ENCODE peak calls at places on chromosomes 16 and 17, in six cellular contexts. One of them, this sample, is unnamed.

GRCh38 chr17:18285296-18285695 is 24.8 kb downstream of the MIEF2 start:
- DNase-seq in H54: no peak
- DNase-seq in activated CD4-positive, alpha-beta T cell treated with anti-CD3 and anti-CD28 coated beads for 24 hours: no peak
- DNase-seq in progenitor cell of endocrine pancreas: no peak
- DNase-seq in amniotic stem cell: no peak
- DNase-seq in activated T-helper 1 cell treated with Interleukin-2 at 50 U/mL for 16 hours: no peak
- DNase-seq in this sample: no peak

GRCh38 chr17:40191237-40192208 is 14.3 kb downstream of the RAPGEFL1 start:
- DNase-seq in activated T-helper 1 cell treated with Interleukin-2 at 50 U/mL for 16 hours: peak
- DNase-seq in progenitor cell of endocrine pancreas: peak
- DNase-seq in amniotic stem cell: peak
- DNase-seq in activated CD4-positive, alpha-beta T cell treated with anti-CD3 and anti-CD28 coated beads for 24 hours: peak
- DNase-seq in H54: no peak
- DNase-seq in this sample: no peak

GRCh38 chr17:31561469-31562412 is 170.3 kb downstream of the RAB11FIP4 start:
- DNase-seq in amniotic stem cell: peak
- DNase-seq in H54: peak
- DNase-seq in progenitor cell of endocrine pancreas: no peak
- DNase-seq in activated CD4-positive, alpha-beta T cell treated with anti-CD3 and anti-CD28 coated beads for 24 hours: no peak
- DNase-seq in activated T-helper 1 cell treated with Interleukin-2 at 50 U/mL for 16 hours: no peak
- DNase-seq in this sample: no peak

GRCh38 chr16:87874639-87875472 is 5.5 kb upstream of the SLC7A5 start:
- DNase-seq in progenitor cell of endocrine pancreas: no peak
- DNase-seq in activated CD4-positive, alpha-beta T cell treated with anti-CD3 and anti-CD28 coated beads for 24 hours: peak
- DNase-seq in amniotic stem cell: no peak
- DNase-seq in H54: no peak
- DNase-seq in activated T-helper 1 cell treated with Interleukin-2 at 50 U/mL for 16 hours: no peak
- DNase-seq in this sample: no peak

GRCh38 chr17:1362065-1362848 is 37.8 kb downstream of the YWHAE start:
- DNase-seq in H54: no peak
- DNase-seq in progenitor cell of endocrine pancreas: no peak
- DNase-seq in amniotic stem cell: no peak
- DNase-seq in activated CD4-positive, alpha-beta T cell treated with anti-CD3 and anti-CD28 coated beads for 24 hours: no peak
- DNase-seq in activated T-helper 1 cell treated with Interleukin-2 at 50 U/mL for 16 hours: no peak
- DNase-seq in this sample: no peak

GRCh38 chr16:69083306-69083941 is 22.0 kb upstream of the HAS3 start:
- DNase-seq in amniotic stem cell: no peak
- DNase-seq in activated T-helper 1 cell treated with Interleukin-2 at 50 U/mL for 16 hours: no peak
- DNase-seq in progenitor cell of endocrine pancreas: no peak
- DNase-seq in H54: no peak
- DNase-seq in activated CD4-positive, alpha-beta T cell treated with anti-CD3 and anti-CD28 coated beads for 24 hours: no peak
- DNase-seq in this sample: no peak

GRCh38 chr17:29179232-29180036 is 764 bp downstream of the MYO18A start:
- DNase-seq in activated CD4-positive, alpha-beta T cell treated with anti-CD3 and anti-CD28 coated beads for 24 hours: no peak
- DNase-seq in progenitor cell of endocrine pancreas: peak
- DNase-seq in amniotic stem cell: no peak
- DNase-seq in H54: peak
- DNase-seq in activated T-helper 1 cell treated with Interleukin-2 at 50 U/mL for 16 hours: no peak
- DNase-seq in this sample: no peak

GRCh38 chr16:66508261-66508913 is 41.5 kb downstream of the TK2 start:
- DNase-seq in activated CD4-positive, alpha-beta T cell treated with anti-CD3 and anti-CD28 coated beads for 24 hours: no peak
- DNase-seq in progenitor cell of endocrine pancreas: no peak
- DNase-seq in activated T-helper 1 cell treated with Interleukin-2 at 50 U/mL for 16 hours: no peak
- DNase-seq in H54: no peak
- DNase-seq in amniotic stem cell: no peak
- DNase-seq in this sample: no peak

GRCh38 chr16:89473791-89474414 is 16.5 kb downstream of the ANKRD11 start:
- DNase-seq in activated CD4-positive, alpha-beta T cell treated with anti-CD3 and anti-CD28 coated beads for 24 hours: no peak
- DNase-seq in progenitor cell of endocrine pancreas: no peak
- DNase-seq in amniotic stem cell: no peak
- DNase-seq in activated T-helper 1 cell treated with Interleukin-2 at 50 U/mL for 16 hours: no peak
- DNase-seq in H54: no peak
- DNase-seq in this sample: no peak

GRCh38 chr17:38730526-38731379 is 612 bp downstream of the CISD3 start:
- DNase-seq in activated CD4-positive, alpha-beta T cell treated with anti-CD3 and anti-CD28 coated beads for 24 hours: no peak
- DNase-seq in H54: peak
- DNase-seq in amniotic stem cell: no peak
- DNase-seq in activated T-helper 1 cell treated with Interleukin-2 at 50 U/mL for 16 hours: no peak
- DNase-seq in progenitor cell of endocrine pancreas: no peak
- DNase-seq in this sample: no peak

GRCh38 chr17:33291248-33292183 is 1.6 kb downstream of the ASIC2 start:
- DNase-seq in progenitor cell of endocrine pancreas: peak
- DNase-seq in amniotic stem cell: no peak
- DNase-seq in activated CD4-positive, alpha-beta T cell treated with anti-CD3 and anti-CD28 coated beads for 24 hours: no peak
- DNase-seq in activated T-helper 1 cell treated with Interleukin-2 at 50 U/mL for 16 hours: no peak
- DNase-seq in H54: no peak
- DNase-seq in this sample: no peak

GRCh38 chr16:69301861-69302260 is 9.3 kb upstream of the VPS4A start:
- DNase-seq in H54: no peak
- DNase-seq in activated T-helper 1 cell treated with Interleukin-2 at 50 U/mL for 16 hours: no peak
- DNase-seq in progenitor cell of endocrine pancreas: no peak
- DNase-seq in activated CD4-positive, alpha-beta T cell treated with anti-CD3 and anti-CD28 coated beads for 24 hours: no peak
- DNase-seq in amniotic stem cell: no peak
- DNase-seq in this sample: no peak

GRCh38 chr16:7482596-7483290 is 150.1 kb downstream of the RBFOX1 start:
- DNase-seq in activated T-helper 1 cell treated with Interleukin-2 at 50 U/mL for 16 hours: no peak
- DNase-seq in H54: no peak
- DNase-seq in activated CD4-positive, alpha-beta T cell treated with anti-CD3 and anti-CD28 coated beads for 24 hours: no peak
- DNase-seq in progenitor cell of endocrine pancreas: no peak
- DNase-seq in amniotic stem cell: no peak
- DNase-seq in this sample: no peak

GRCh38 chr17:4090898-4091297 is 51.9 kb downstream of the ZZEF1 start:
- DNase-seq in H54: no peak
- DNase-seq in amniotic stem cell: no peak
- DNase-seq in activated CD4-positive, alpha-beta T cell treated with anti-CD3 and anti-CD28 coated beads for 24 hours: no peak
- DNase-seq in progenitor cell of endocrine pancreas: no peak
- DNase-seq in activated T-helper 1 cell treated with Interleukin-2 at 50 U/mL for 16 hours: no peak
- DNase-seq in this sample: no peak

GRCh38 chr17:70121136-70121535 is 46.1 kb downstream of the KCNJ16 start:
- DNase-seq in amniotic stem cell: no peak
- DNase-seq in progenitor cell of endocrine pancreas: no peak
- DNase-seq in activated T-helper 1 cell treated with Interleukin-2 at 50 U/mL for 16 hours: no peak
- DNase-seq in activated CD4-positive, alpha-beta T cell treated with anti-CD3 and anti-CD28 coated beads for 24 hours: no peak
- DNase-seq in H54: no peak
- DNase-seq in this sample: peak

GRCh38 chr17:42233994-42234393 is 39.7 kb upstream of the GHDC start:
- DNase-seq in progenitor cell of endocrine pancreas: no peak
- DNase-seq in activated T-helper 1 cell treated with Interleukin-2 at 50 U/mL for 16 hours: no peak
- DNase-seq in amniotic stem cell: no peak
- DNase-seq in H54: no peak
- DNase-seq in activated CD4-positive, alpha-beta T cell treated with anti-CD3 and anti-CD28 coated beads for 24 hours: no peak
- DNase-seq in this sample: no peak

This sample was measured in pulmonary artery endothelial cell.